ENCODE peak calls at places on chromosome 2, in four cellular contexts. N is A549, Q is HepG2, O is endothelial cell of umbilical vein. D is an unnamed sample.

GRCh38 chr2:96148410-96149217 is 3.4 kb upstream of the DUSP2 start:
- DNase-seq in N (peak; percentile 25), Q (no peak), O (peak; percentile 74), D (peak; percentile 97)

GRCh38 chr2:147884796-147885195 is 40.0 kb downstream of the ACVR2A start:
- DNase-seq in N (no peak), Q (peak; percentile 23), O (no peak), D (no peak)

GRCh38 chr2:218983971-218984238 is 1.1 kb downstream of the FEV start:
- DNase-seq in N (no peak), Q (no peak), O (no peak), D (no peak)

GRCh38 chr2:71462641-71463341 is 9.4 kb downstream of the DYSF start:
- DNase-seq in N (no peak), Q (no peak), O (no peak), D (no peak)

GRCh38 chr2:61538920-61539559 is 884 bp upstream of the XPO1 start:
- DNase-seq in N (no peak), Q (peak; percentile 54), O (peak; percentile 66), D (peak; percentile 58)

GRCh38 chr2:47360937-47361336 is 42.0 kb upstream of the MSH2 start:
- DNase-seq in N (peak; percentile 70), Q (peak; percentile 76), O (no peak), D (no peak)

GRCh38 chr2:9945596-9945995 is 5.9 kb upstream of the GRHL1 start:
- DNase-seq in N (no peak), Q (no peak), O (no peak), D (no peak)

GRCh38 chr2:184463102-184463865 is 135.0 kb upstream of the ZNF804A start:
- DNase-seq in N (no peak), Q (peak; percentile 42), O (no peak), D (no peak)

GRCh38 chr2:160425794-160426193 is 67.8 kb downstream of the RBMS1 start:
- DNase-seq in N (no peak), Q (no peak), O (no peak), D (peak; percentile 40)

GRCh38 chr2:135997380-135997779 is 12.0 kb upstream of the DARS1 start:
- DNase-seq in N (no peak), Q (peak; percentile 53), O (no peak), D (peak; percentile 47)

GRCh38 chr2:19046986-19047780 is 311.2 kb downstream of the OSR1 start:
- DNase-seq in N (no peak), Q (no peak), O (no peak), D (no peak)

GRCh38 chr2:219552382-219553167 is 8.7 kb downstream of the TMEM198 start:
- DNase-seq in N (peak; percentile 80), Q (peak; percentile 79), O (peak; percentile 78), D (no peak)

GRCh38 chr2:120594856-120595685 is 140.6 kb upstream of the GLI2 start:
- DNase-seq in N (peak; percentile 10), Q (no peak), O (no peak), D (no peak)

GRCh38 chr2:156589381-156590079 is 153.4 kb downstream of the GPD2 start:
- DNase-seq in N (peak; percentile 15), Q (peak; percentile 31), O (peak; percentile 60), D (peak; percentile 58)

GRCh38 chr2:100780203-100781008 is 39.5 kb upstream of the NPAS2 start:
- DNase-seq in N (no peak), Q (peak; percentile 100), O (peak; percentile 59), D (peak; percentile 89)

GRCh38 chr2:118177318-118177717 is 89.0 kb downstream of the INSIG2 start:
- DNase-seq in N (no peak), Q (no peak), O (no peak), D (no peak)

GRCh38 chr2:186927185-186927866 is 78.4 kb upstream of the ZSWIM2 start:
- DNase-seq in N (no peak), Q (no peak), O (no peak), D (no peak)

GRCh38 chr2:45957533-45958227 is 306.2 kb downstream of the PRKCE start:
- DNase-seq in N (no peak), Q (no peak), O (no peak), D (no peak)

GRCh38 chr2:30421551-30422436 is 25.3 kb upstream of the LCLAT1 start:
- DNase-seq in N (no peak), Q (no peak), O (no peak), D (peak; percentile 46)

GRCh38 chr2:238765590-238765989 is 82.3 kb upstream of the TWIST2 start:
- DNase-seq in N (no peak), Q (no peak), O (no peak), D (no peak)
- TF ChIP-seq MYC in N (no peak), Q (no peak), O (no peak), D (no peak)

GRCh38 chr2:42795275-42795674 is 2.9 kb upstream of the HAAO start:
- DNase-seq in N (no peak), Q (no peak), O (no peak), D (no peak)

GRCh38 chr2:42793314-42794270 is 1.2 kb upstream of the HAAO start:
- DNase-seq in N (no peak), Q (no peak), O (no peak), D (no peak)

GRCh38 chr2:42795871-42796301 is 3.5 kb upstream of the HAAO start:
- DNase-seq in N (no peak), Q (no peak), O (peak; percentile 49), D (no peak)

GRCh38 chr2:42792583-42793313 is at the start of gene HAAO:
- DNase-seq in N (no peak), Q (peak; percentile 91), O (peak; percentile 21), D (no peak)

GRCh38 chr2:42794271-42795046 is 2.1 kb upstream of the HAAO start:
- DNase-seq in N (peak; percentile 63), Q (peak; percentile 86), O (no peak), D (no peak)
- TF ChIP-seq CTCF in N (peak; percentile 30), Q (peak; percentile 89), O (no peak), D (no peak)

GRCh38 chr2:108935231-108935863 is 53.7 kb downstream of the EDAR start:
- DNase-seq in N (no peak), Q (no peak), O (no peak), D (no peak)
- TF ChIP-seq MAX in N (no peak), Q (no peak), O (no peak), D (no peak)

GRCh38 chr2:35114765-35115164 is 1240.8 kb upstream of the CRIM1 start:
- DNase-seq in N (no peak), Q (peak; percentile 7), O (no peak), D (peak; percentile 3)

DNA sequence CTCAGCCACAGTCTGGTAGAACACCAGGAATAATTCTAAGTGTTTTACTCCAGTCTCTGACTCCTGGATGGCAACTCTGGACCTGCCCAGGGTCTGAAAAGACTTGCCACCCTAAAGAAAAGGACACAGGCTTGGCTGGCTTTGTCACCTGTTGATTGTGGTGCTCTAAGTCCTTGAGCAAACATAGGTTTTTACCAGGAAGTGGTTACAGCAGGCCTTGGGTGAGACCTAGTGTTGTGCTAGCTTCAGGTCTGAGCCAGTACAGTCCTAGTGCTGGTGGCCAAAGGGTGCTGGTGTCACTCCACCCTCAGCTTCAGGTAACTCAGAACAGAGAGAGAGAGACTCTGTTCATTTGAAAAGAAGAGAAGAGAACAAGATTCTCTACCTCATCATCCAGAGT is 1239.4 kb upstream of the CRIM1 start:
- DNase-seq in N (no peak), Q (no peak), O (no peak), D (no peak)
- TF ChIP-seq MYC in N (no peak), Q (no peak), O (no peak), D (no peak)

DNA sequence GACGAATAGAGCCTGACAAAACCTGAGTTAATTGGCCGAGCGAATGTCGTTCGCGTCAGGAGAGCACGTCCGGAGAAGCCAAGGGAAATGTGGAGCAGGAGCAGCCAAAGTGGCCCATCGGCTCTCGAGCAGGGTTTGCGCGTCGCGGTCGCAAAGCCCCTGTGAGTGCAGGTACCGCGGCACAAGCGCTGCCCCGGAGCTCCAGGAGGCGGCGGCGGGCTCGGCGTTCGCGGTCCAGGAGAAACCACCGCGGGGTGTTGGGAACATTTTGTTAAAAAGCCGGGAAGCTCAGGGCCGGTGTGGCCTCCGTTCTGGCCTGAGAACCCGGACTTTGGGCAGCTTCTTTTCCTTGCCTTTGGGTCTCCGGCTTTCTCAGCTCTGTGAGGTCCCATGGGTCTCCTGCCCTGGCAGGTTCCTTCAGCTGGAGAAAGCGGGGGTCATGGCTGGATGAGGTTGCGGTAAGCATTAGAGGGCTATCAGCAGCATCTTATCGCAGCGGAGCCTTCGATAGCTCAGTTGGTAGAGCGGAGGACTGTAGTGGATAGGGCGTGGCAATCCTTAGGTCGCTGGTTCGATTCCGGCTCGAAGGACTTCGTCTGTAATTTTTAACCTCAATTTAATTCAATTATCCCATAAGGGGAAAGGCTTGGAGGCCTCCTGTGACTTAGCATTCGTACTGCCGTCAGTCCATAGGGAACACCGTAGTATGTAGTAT is 1.0 kb upstream of the AGBL5 start:
- DNase-seq in N (peak; percentile 95), Q (peak; percentile 93), O (peak; percentile 98), D (peak; percentile 96)
- TF ChIP-seq CTCF in N (no peak), Q (peak; percentile 49), O (peak; percentile 52), D (no peak)

GRCh38 chr2:176508984-176509383 is 239.7 kb downstream of the MTX2 start:
- DNase-seq in N (no peak), Q (no peak), O (no peak), D (no peak)
- TF ChIP-seq MAX in N (no peak), Q (no peak), O (no peak), D (no peak)

GRCh38 chr2:7517851-7518250 is 600.6 kb downstream of the RNF144A start:
- DNase-seq in N (no peak), Q (no peak), O (no peak), D (no peak)

GRCh38 chr2:7516447-7517121 is 599.4 kb downstream of the RNF144A start:
- DNase-seq in N (no peak), Q (no peak), O (no peak), D (no peak)

GRCh38 chr2:7513834-7514233 is 596.6 kb downstream of the RNF144A start:
- DNase-seq in N (no peak), Q (no peak), O (no peak), D (no peak)

GRCh38 chr2:7517122-7517487 is 599.9 kb downstream of the RNF144A start:
- DNase-seq in N (no peak), Q (no peak), O (no peak), D (no peak)

DNA sequence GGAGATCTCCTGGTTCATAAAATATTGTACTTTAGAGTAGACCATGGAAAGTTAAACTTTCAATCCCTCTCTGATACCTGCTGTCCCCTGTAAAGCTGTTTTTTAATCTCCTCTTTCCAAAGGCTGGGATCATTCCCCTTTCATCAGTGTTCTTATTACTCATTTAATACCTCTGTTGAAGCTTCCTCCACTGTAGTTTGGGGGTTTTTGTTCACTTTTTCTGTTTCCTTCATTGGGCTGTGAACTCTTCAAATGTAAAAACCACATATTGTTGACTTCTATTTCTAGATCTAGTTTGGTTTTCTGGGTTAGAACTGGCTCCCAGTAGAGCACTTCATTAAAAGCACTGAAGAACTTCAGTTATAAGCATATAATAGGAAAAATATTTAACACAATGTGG is 598.1 kb downstream of the RNF144A start:
- DNase-seq in N (no peak), Q (no peak), O (no peak), D (no peak)
- TF ChIP-seq MYC in N (no peak), Q (no peak), O (no peak), D (no peak)